ENCODE peak calls at places on chromosomes 13 and 19, in five cellular contexts. Y is uterus; T is central memory CD8-positive, alpha-beta T cell; B is fibroblast of pulmonary artery; P is HEK293T. D is an unnamed sample.

GRCh38 chr19:29315566-29315965 is 102.6 kb upstream of the UQCRFS1 start:
- DNase-seq in Y (no peak), T (no peak), B (no peak), P (no peak), D (no peak)

GRCh38 chr19:51094696-51095279 is 12.1 kb upstream of the KLK14 start:
- DNase-seq in Y (no peak), T (no peak), B (peak), P (peak), D (no peak)

GRCh38 chr19:48487944-48488343 is 18.8 kb downstream of the CYTH2 start:
- DNase-seq in Y (no peak), T (no peak), B (peak), P (no peak), D (peak)

GRCh38 chr19:13400296-13400695 is 106.0 kb downstream of the CACNA1A start:
- DNase-seq in Y (no peak), T (no peak), B (no peak), P (no peak), D (peak)

GRCh38 chr13:77310579-77311279 is 16.2 kb downstream of the MYCBP2 start:
- DNase-seq in Y (no peak), T (no peak), B (no peak), P (no peak), D (no peak)

GRCh38 chr19:10418281-10419199 is 1.8 kb upstream of the PDE4A start:
- DNase-seq in Y (no peak), T (no peak), B (no peak), P (no peak), D (no peak)

GRCh38 chr19:5621945-5622464 is 571 bp downstream of the SAFB2 start:
- DNase-seq in Y (peak), T (peak), B (no peak), P (no peak), D (no peak)

GRCh38 chr13:95500136-95500718 is 52.3 kb upstream of the CLDN10 start:
- DNase-seq in Y (no peak), T (no peak), B (no peak), P (no peak), D (no peak)

GRCh38 chr13:105410602-105411001 is 1124.9 kb downstream of the EFNB2 start:
- DNase-seq in Y (peak), T (no peak), B (peak), P (peak), D (no peak)